ENCODE peak calls at places on chromosomes 2 and 18, in eight cellular contexts. F is caudate nucleus; N is NCI-H774; A is activated CD4-positive, alpha-beta T cell treated with anti-CD3 and anti-CD28 coated beads for 48 hours; Y is lung microvascular endothelial cell; M is IMR-90; I is activated T-cell treated with anti-CD3 and anti-CD28 coated beads, Interleukin-2, amount 50 U/mL, for 48 hours; T is tibial nerve. U is an unnamed sample.

GRCh38 chr2:170020777-170021176 is 157.2 kb upstream of the MYO3B start:
- DNase-seq in F (no peak), N (no peak), A (no peak), Y (no peak), M (no peak), I (no peak), T (no peak), U (no peak)

GRCh38 chr2:218091743-218092142 is 22.7 kb downstream of the RUFY4 start:
- DNase-seq in F (no peak), N (no peak), A (no peak), Y (no peak), M (no peak), I (no peak), T (no peak), U (no peak)

GRCh38 chr2:196168181-196168580 is 3.2 kb downstream of the STK17B start:
- DNase-seq in F (no peak), N (no peak), A (no peak), Y (no peak), M (peak; percentile 68), I (no peak), T (no peak), U (no peak)

GRCh38 chr2:44616616-44617266 is 255.0 kb downstream of the CAMKMT start:
- DNase-seq in F (no peak), N (no peak), A (peak; percentile 4), Y (no peak), M (no peak), I (no peak), T (no peak), U (no peak)

GRCh38 chr2:136242687-136243277 is 124.8 kb upstream of the CXCR4 start:
- DNase-seq in F (no peak), N (no peak), A (peak; percentile 62), Y (no peak), M (no peak), I (peak; percentile 71), T (no peak), U (no peak)

GRCh38 chr2:238376884-238377391 is 49.8 kb upstream of the ASB1 start:
- DNase-seq in F (no peak), N (no peak), A (no peak), Y (no peak), M (peak; percentile 30), I (peak; percentile 25), T (no peak), U (no peak)

GRCh38 chr2:185391571-185391970 is 347.0 kb upstream of the FSIP2 start:
- DNase-seq in F (no peak), N (no peak), A (no peak), Y (no peak), M (no peak), I (no peak), T (no peak), U (no peak)

GRCh38 chr18:67600781-67601180 is 84.3 kb upstream of the DSEL start:
- DNase-seq in F (no peak), N (no peak), A (no peak), Y (no peak), M (peak; percentile 19), I (no peak), T (no peak), U (no peak)

GRCh38 chr2:60070166-60070565 is 483.3 kb downstream of the BCL11A start:
- DNase-seq in F (no peak), N (no peak), A (no peak), Y (no peak), M (no peak), I (no peak), T (no peak), U (no peak)

GRCh38 chr18:46756172-46756558 is 688 bp downstream of the ST8SIA5 start:
- DNase-seq in F (no peak), N (no peak), A (no peak), Y (no peak), M (no peak), I (no peak), T (no peak), U (no peak)

GRCh38 chr18:55748227-55748738 is 160.3 kb upstream of the TCF4 start:
- DNase-seq in F (no peak), N (no peak), A (no peak), Y (no peak), M (no peak), I (no peak), T (no peak), U (no peak)

GRCh38 chr18:59918320-59918755 is 18.5 kb downstream of the PMAIP1 start:
- DNase-seq in F (no peak), N (peak; percentile 61), A (peak; percentile 36), Y (peak; percentile 48), M (peak; percentile 61), I (no peak), T (no peak), U (peak; percentile 8)

GRCh38 chr2:217279571-217279970 is 419.7 kb upstream of the TNP1 start:
- DNase-seq in F (no peak), N (no peak), A (no peak), Y (no peak), M (peak; percentile 96), I (no peak), T (no peak), U (no peak)

GRCh38 chr2:72892506-72893173 is 5.4 kb downstream of the SPR start:
- DNase-seq in F (no peak), N (peak; percentile 3), A (peak; percentile 75), Y (peak; percentile 83), M (peak; percentile 70), I (peak; percentile 72), T (no peak), U (no peak)

GRCh38 chr2:220077488-220077887 is 450.1 kb downstream of the SLC4A3 start:
- DNase-seq in F (no peak), N (no peak), A (no peak), Y (no peak), M (peak; percentile 54), I (no peak), T (peak; percentile 27), U (no peak)

GRCh38 chr18:35163736-35164532 is 76.9 kb upstream of the ZNF397 start:
- DNase-seq in F (no peak), N (no peak), A (no peak), Y (no peak), M (no peak), I (no peak), T (no peak), U (no peak)

GRCh38 chr2:208315081-208315788 is 49.2 kb downstream of the PIKFYVE start:
- DNase-seq in F (no peak), N (no peak), A (no peak), Y (peak; percentile 9), M (peak; percentile 42), I (no peak), T (peak; percentile 88), U (no peak)

GRCh38 chr2:52732849-52733395 is 1034.7 kb upstream of the CHAC2 start:
- DNase-seq in F (no peak), N (no peak), A (no peak), Y (no peak), M (no peak), I (no peak), T (no peak), U (no peak)

U was measured in esophagus squamous epithelium.